ENCODE peak calls at places on chromosomes 7 and 10, in four cellular contexts. W is A549, K is K562, E is HepG2. T is an unnamed sample.

GRCh38 chr10:129334326-129334725 is 132.7 kb upstream of the MGMT start:
- DNase-seq in K (no peak), E (no peak), W (no peak), T (no peak)

GRCh38 chr10:63542835-63543575 is 21.8 kb downstream of the REEP3 start:
- DNase-seq in K (no peak), W (peak), E (no peak), T (peak)

GRCh38 chr7:27419581-27420177 is 177.1 kb downstream of the EVX1 start:
- DNase-seq in K (no peak), E (no peak), W (no peak), T (peak)

GRCh38 chr7:148303295-148304013 is 287.1 kb upstream of the C7orf33 start:
- DNase-seq in W (peak), K (no peak), E (no peak), T (no peak)

GRCh38 chr7:108592633-108593277 is 23.1 kb downstream of the DNAJB9 start:
- DNase-seq in K (peak), E (no peak), W (peak), T (no peak)

GRCh38 chr7:129784437-129784782 is 168.3 kb downstream of the UBE2H start:
- DNase-seq in W (no peak), K (no peak), E (no peak), T (no peak)

GRCh38 chr10:49608925-49609282 is 1.2 kb upstream of the SLC18A3 start:
- DNase-seq in W (no peak), K (no peak), E (no peak), T (no peak)

GRCh38 chr7:55177589-55178261 is 158.9 kb downstream of the EGFR start:
- DNase-seq in W (no peak), E (peak), K (no peak), T (no peak)

GRCh38 chr10:43846187-43846680 is 197.6 kb upstream of the ZNF32 start:
- DNase-seq in K (no peak), E (no peak), W (no peak), T (peak)

GRCh38 chr7:20831451-20831850 is 44.8 kb upstream of the SP8 start:
- DNase-seq in E (no peak), K (no peak), W (no peak), T (no peak)

GRCh38 chr10:77010430-77010829 is 627.2 kb downstream of the KCNMA1 start:
- DNase-seq in K (no peak), W (no peak), E (no peak), T (no peak)

GRCh38 chr7:51665045-51665785 is 348.6 kb upstream of the COBL start:
- DNase-seq in W (no peak), K (no peak), E (no peak), T (no peak)

GRCh38 chr7:77368974-77369373 is 47.2 kb downstream of the GSAP start:
- DNase-seq in W (peak), K (no peak), E (no peak), T (peak)

GRCh38 chr7:108660465-108660864 is 90.8 kb downstream of the DNAJB9 start:
- DNase-seq in K (peak), W (no peak), E (no peak), T (peak)

GRCh38 chr10:50332108-50332846 is 81.0 kb upstream of the ASAH2 start:
- DNase-seq in K (peak), W (no peak), E (no peak), T (no peak)

GRCh38 chr10:35006836-35007235 is 83.3 kb downstream of the CUL2 start:
- DNase-seq in W (no peak), K (no peak), E (no peak), T (peak)

GRCh38 chr7:43824963-43825362 is 44.4 kb downstream of the MRPS24 start:
- DNase-seq in E (no peak), W (no peak), K (no peak), T (no peak)

GRCh38 chr7:41148521-41148951 is 554.4 kb downstream of the INHBA start:
- DNase-seq in K (no peak), W (peak), E (no peak), T (peak)

GRCh38 chr7:21911341-21911875 is 34.3 kb downstream of the CDCA7L start:
- DNase-seq in E (no peak), W (no peak), K (no peak), T (peak)

GRCh38 chr10:43265799-43266721 is 805 bp downstream of the RASGEF1A start:
- DNase-seq in K (no peak), E (peak), W (peak), T (no peak)

GRCh38 chr7:83015921-83016320 is 146.8 kb downstream of the PCLO start:
- DNase-seq in W (no peak), E (no peak), K (no peak), T (no peak)

GRCh38 chr7:2856388-2857169 is 12.5 kb upstream of the GNA12 start:
- DNase-seq in W (no peak), K (no peak), E (peak), T (no peak)

GRCh38 chr7:93407239-93407638 is 167.3 kb downstream of the CALCR start:
- DNase-seq in K (no peak), E (no peak), W (no peak), T (no peak)

GRCh38 chr10:121823993-121824463 is 103.8 kb downstream of the ATE1 start:
- DNase-seq in K (peak), E (peak), W (peak), T (peak)

GRCh38 chr7:12985228-12985627 is 297.8 kb downstream of the ARL4A start:
- DNase-seq in W (no peak), E (peak), K (no peak), T (no peak)

GRCh38 chr7:1081931-1082401 is 5.9 kb upstream of the GPER1 start:
- DNase-seq in W (no peak), E (no peak), K (no peak), T (peak)

GRCh38 chr7:148299335-148299734 is 291.2 kb upstream of the C7orf33 start:
- DNase-seq in W (no peak), K (no peak), E (peak), T (no peak)

GRCh38 chr10:5545011-5545410 is 20.2 kb downstream of the CALML3 start:
- DNase-seq in E (no peak), K (no peak), W (no peak), T (no peak)

GRCh38 chr10:24475598-24475997 is 248.1 kb downstream of the ARHGAP21 start:
- DNase-seq in K (no peak), E (no peak), W (no peak), T (no peak)

GRCh38 chr10:13528138-13528874 is 508 bp downstream of the BEND7 start:
- DNase-seq in E (no peak), W (no peak), K (peak), T (no peak)

GRCh38 chr10:13528875-13529713 is at the start of gene BEND7:
- DNase-seq in E (no peak), K (peak), W (peak), T (peak)

GRCh38 chr10:13525683-13526082 is 3.1 kb downstream of the BEND7 start:
- DNase-seq in W (no peak), E (no peak), K (no peak), T (no peak)

GRCh38 chr10:13527864-13528137 is 1.0 kb downstream of the BEND7 start:
- DNase-seq in E (no peak), K (no peak), W (no peak), T (no peak)

GRCh38 chr10:13526952-13527863 is 1.6 kb downstream of the BEND7 start:
- DNase-seq in K (peak), W (peak), E (peak), T (peak)
- TF ChIP-seq MAZ in K (no peak), W (no peak), E (no peak), T (no peak)

GRCh38 chr7:117728858-117729257 is 144.4 kb downstream of the CTTNBP2 start:
- DNase-seq in E (no peak), K (no peak), W (no peak), T (no peak)

GRCh38 chr7:117730404-117730803 is 142.8 kb downstream of the CTTNBP2 start:
- DNase-seq in K (no peak), W (no peak), E (no peak), T (no peak)

GRCh38 chr7:117731455-117731854 is 141.8 kb downstream of the CTTNBP2 start:
- DNase-seq in K (peak), W (peak), E (no peak), T (peak)
- TF ChIP-seq CEBPB in K (no peak), W (no peak), E (no peak), T (no peak)

GRCh38 chr7:137656850-137657232 is 189.9 kb downstream of the DGKI start:
- DNase-seq in K (no peak), W (no peak), E (no peak), T (no peak)
- TF ChIP-seq MAZ in K (no peak), W (no peak), E (no peak), T (no peak)

GRCh38 chr7:50655490-50655889 is 90.3 kb upstream of the DDC start:
- DNase-seq in W (no peak), E (no peak), K (no peak), T (no peak)

GRCh38 chr7:50656141-50656895 is 91.1 kb upstream of the DDC start:
- DNase-seq in W (no peak), E (no peak), K (no peak), T (no peak)

GRCh38 chr7:50653997-50654425 is 88.8 kb upstream of the DDC start:
- DNase-seq in K (no peak), W (no peak), E (no peak), T (peak)

GRCh38 chr7:50653116-50653854 is 88.1 kb upstream of the DDC start:
- DNase-seq in W (no peak), E (peak), K (no peak), T (no peak)

DNA sequence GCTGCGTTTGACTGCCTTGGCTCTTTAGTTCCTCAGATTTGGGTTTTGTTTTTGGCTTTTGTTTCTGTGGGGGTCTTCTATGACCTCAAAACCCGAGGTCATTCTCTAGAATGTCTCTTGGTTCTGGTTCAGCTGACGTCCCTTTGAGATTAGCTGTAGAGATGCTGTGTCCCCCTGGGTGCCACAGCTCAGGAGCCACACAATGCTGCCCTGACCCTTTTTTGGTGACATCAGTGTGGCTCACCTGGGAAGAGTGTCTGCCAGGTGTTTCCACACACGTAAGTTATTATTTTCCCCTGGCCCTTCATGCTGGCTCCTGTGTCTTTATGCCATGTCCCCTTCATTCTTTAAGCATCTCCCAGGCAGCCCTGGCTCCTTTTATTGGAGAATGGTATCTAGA is 89.8 kb upstream of the DDC start:
- DNase-seq in E (no peak), W (no peak), K (no peak), T (no peak)
- TF ChIP-seq CEBPB in E (no peak), W (no peak), K (no peak), T (no peak)

GRCh38 chr10:1829712-1830111 is 92.4 kb upstream of the ADARB2 start:
- DNase-seq in W (no peak), E (no peak), K (no peak), T (no peak)

GRCh38 chr10:1824928-1825327 is 87.6 kb upstream of the ADARB2 start:
- DNase-seq in E (no peak), K (no peak), W (no peak), T (no peak)
- TF ChIP-seq MAZ in E (no peak), K (no peak), W (no peak), T (no peak)

GRCh38 chr10:68302503-68302823 is 29.4 kb upstream of the HNRNPH3 start:
- DNase-seq in E (no peak), K (no peak), W (no peak), T (no peak)

GRCh38 chr10:68303849-68304412 is 27.9 kb upstream of the HNRNPH3 start:
- DNase-seq in W (no peak), K (no peak), E (peak), T (no peak)

GRCh38 chr10:68301301-68301700 is 30.6 kb upstream of the HNRNPH3 start:
- DNase-seq in K (no peak), W (no peak), E (no peak), T (no peak)

GRCh38 chr10:68302871-68303270 is 29.0 kb upstream of the HNRNPH3 start:
- DNase-seq in K (no peak), W (no peak), E (no peak), T (no peak)

DNA sequence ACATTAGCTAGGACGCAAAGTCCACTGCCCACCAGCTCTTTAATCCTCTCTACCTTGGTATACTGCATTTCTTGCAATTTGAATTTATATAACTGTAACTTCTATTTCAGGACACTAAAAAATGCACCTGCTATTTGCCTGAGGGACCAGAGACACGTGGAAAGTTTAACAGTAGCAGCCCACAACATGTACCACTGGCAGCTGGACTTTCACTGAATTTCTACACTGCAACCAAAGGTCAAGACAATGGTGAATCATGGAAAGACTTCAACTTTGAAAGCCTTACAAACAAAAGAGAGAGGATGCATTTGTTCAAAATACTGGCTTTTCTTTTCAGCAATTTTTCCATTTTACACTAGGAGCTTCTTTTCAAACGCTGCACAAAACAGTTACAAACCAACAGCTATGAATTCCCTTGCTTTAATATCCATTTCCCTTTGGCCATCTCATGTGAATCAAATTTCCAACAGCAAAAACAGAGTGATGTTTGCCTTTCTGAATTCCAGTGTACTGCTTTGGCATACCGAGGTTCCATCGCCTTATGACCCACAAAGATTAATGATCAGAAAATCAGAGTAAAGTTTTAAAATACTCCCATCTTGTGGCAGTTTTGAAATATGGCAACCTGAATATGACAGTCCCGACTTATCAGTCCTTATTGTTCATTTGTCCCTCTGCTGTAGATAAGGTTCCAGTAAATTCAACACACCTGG is 29.9 kb upstream of the HNRNPH3 start:
- DNase-seq in W (peak), K (peak), E (peak), T (peak)
- TF ChIP-seq CEBPB in W (no peak), K (no peak), E (no peak), T (no peak)

GRCh38 chr7:131619336-131620305 is 63.2 kb upstream of the PODXL start:
- DNase-seq in E (no peak), W (no peak), K (peak), T (peak)
- TF ChIP-seq MAZ in E (no peak), W (no peak), K (peak), T (no peak)

T was measured in IMR-90.